ENCODE peak calls at places on chromosomes 3 and 15, in eight cellular contexts. C is NCI-H1092, R is EL, I is T-cell, N is left ventricle myocardium inferior, Z is AG09309, B is cardiac muscle cell, U is thoracic aorta. A is an unnamed sample.

GRCh38 chr15:66153549-66154415 is 99.8 kb downstream of the MEGF11 start:
- DNase-seq in N (no peak), Z (no peak), B (no peak), U (no peak), I (no peak), R (no peak), C (peak; percentile 77), A (no peak)

GRCh38 chr3:106333911-106334618 is 465.3 kb upstream of the CBLB start:
- DNase-seq in U (no peak), Z (peak; percentile 38), I (peak; percentile 32), C (no peak), R (peak; percentile 60), N (no peak), B (no peak), A (peak; percentile 53)

GRCh38 chr3:178901204-178901603 is 170.4 kb downstream of the ZMAT3 start:
- DNase-seq in Z (no peak), R (no peak), B (no peak), C (no peak), N (no peak), I (no peak), U (no peak), A (no peak)

GRCh38 chr3:14989943-14990753 is 42.8 kb downstream of the NR2C2 start:
- DNase-seq in I (no peak), R (no peak), B (peak; percentile 57), Z (no peak), U (no peak), N (peak; percentile 25), C (peak; percentile 4), A (no peak)

GRCh38 chr15:38564557-38565286 is at the start of gene RASGRP1:
- DNase-seq in C (no peak), I (peak; percentile 87), B (peak; percentile 83), Z (no peak), R (peak; percentile 64), U (no peak), N (peak; percentile 51), A (no peak)

GRCh38 chr15:31216210-31216911 is 110.3 kb upstream of the KLF13 start:
- DNase-seq in C (no peak), B (peak; percentile 47), R (peak; percentile 53), I (peak; percentile 29), U (peak; percentile 52), N (peak; percentile 95), Z (no peak), A (no peak)

GRCh38 chr3:76456322-76456721 is 583.6 kb upstream of the ROBO2 start:
- DNase-seq in I (no peak), N (no peak), C (no peak), Z (no peak), U (no peak), R (no peak), B (no peak), A (no peak)

GRCh38 chr15:33022629-33023028 is 171.9 kb downstream of the FMN1 start:
- DNase-seq in N (peak; percentile 83), I (no peak), C (no peak), R (peak; percentile 66), B (peak; percentile 78), U (no peak), Z (peak; percentile 31), A (peak; percentile 45)

GRCh38 chr15:77497108-77497737 is 76.5 kb downstream of the HMG20A start:
- DNase-seq in N (peak; percentile 85), U (no peak), I (no peak), R (peak; percentile 63), B (peak; percentile 35), C (peak; percentile 84), Z (peak; percentile 57), A (no peak)

GRCh38 chr15:85475317-85475701 is 94.9 kb downstream of the AKAP13 start:
- DNase-seq in B (no peak), U (no peak), Z (no peak), I (no peak), N (no peak), R (no peak), C (no peak), A (no peak)

GRCh38 chr15:73951044-73951561 is 24.8 kb downstream of the LOXL1 start:
- DNase-seq in I (peak; percentile 70), C (peak; percentile 77), N (peak; percentile 93), B (peak; percentile 96), R (peak; percentile 96), U (peak; percentile 82), Z (peak; percentile 94), A (peak; percentile 98)

GRCh38 chr3:144324061-144324460 is 352.4 kb downstream of the DIPK2A start:
- DNase-seq in I (no peak), C (no peak), U (no peak), R (no peak), N (no peak), Z (no peak), B (no peak), A (no peak)

GRCh38 chr15:52082197-52083036 is 30.2 kb downstream of the BCL2L10 start:
- DNase-seq in C (no peak), R (no peak), U (no peak), I (no peak), Z (no peak), B (no peak), N (no peak), A (peak; percentile 28)

GRCh38 chr3:71066356-71066755 is 517.2 kb downstream of the FOXP1 start:
- DNase-seq in U (no peak), B (no peak), I (no peak), R (no peak), N (no peak), C (no peak), Z (no peak), A (no peak)

GRCh38 chr3:58519668-58520402 is 17.2 kb downstream of the ACOX2 start:
- DNase-seq in B (peak; percentile 42), Z (no peak), R (no peak), U (no peak), N (no peak), C (no peak), I (no peak), A (no peak)

A was measured in skeletal muscle cell.